ENCODE peak calls at places on chromosome 17, in eight cellular contexts. S, X, I, Q, V, T, W and Z are unnamed samples.

GRCh38 chr17:2207815-2208515 is 95.6 kb downstream of the SMG6 start:
- DNase-seq in S (no peak), X (no peak), I (no peak), Q (no peak), V (no peak), T (no peak), W (no peak), Z (no peak)

GRCh38 chr17:72119963-72120877 is 600 bp upstream of the SOX9 start:
- DNase-seq in S (peak), X (peak), I (no peak), Q (peak), V (no peak), T (peak), W (peak), Z (no peak)

GRCh38 chr17:67570797-67571196 is 146.9 kb upstream of the NOL11 start:
- DNase-seq in S (no peak), X (no peak), I (no peak), Q (no peak), V (no peak), T (no peak), W (no peak), Z (no peak)

GRCh38 chr17:74442670-74443515 is 11.0 kb downstream of the GPRC5C start:
- DNase-seq in S (peak), X (peak), I (no peak), Q (no peak), V (no peak), T (peak), W (peak), Z (peak)

GRCh38 chr17:59365383-59365981 is 34.0 kb downstream of the YPEL2 start:
- DNase-seq in S (peak), X (no peak), I (peak), Q (no peak), V (peak), T (no peak), W (peak), Z (no peak)

GRCh38 chr17:72121164-72122001 is 563 bp downstream of the SOX9 start:
- DNase-seq in S (peak), X (peak), I (no peak), Q (peak), V (no peak), T (peak), W (peak), Z (no peak)

GRCh38 chr17:71251936-71252335 is 868.9 kb upstream of the SOX9 start:
- DNase-seq in S (no peak), X (no peak), I (no peak), Q (no peak), V (no peak), T (peak), W (no peak), Z (no peak)

GRCh38 chr17:75693500-75694481 is 26.7 kb downstream of the SAP30BP start:
- DNase-seq in S (peak), X (peak), I (peak), Q (peak), V (no peak), T (peak), W (peak), Z (peak)

GRCh38 chr17:79338589-79338988 is 264.0 kb downstream of the ENGASE start:
- DNase-seq in S (no peak), X (peak), I (no peak), Q (peak), V (no peak), T (no peak), W (no peak), Z (no peak)

GRCh38 chr17:12987120-12987519 is 30.7 kb downstream of the ELAC2 start:
- DNase-seq in S (no peak), X (no peak), I (no peak), Q (no peak), V (no peak), T (no peak), W (peak), Z (no peak)

GRCh38 chr17:3020381-3020780 is 43.0 kb downstream of the OR1D5 start:
- DNase-seq in S (no peak), X (no peak), I (no peak), Q (no peak), V (no peak), T (no peak), W (no peak), Z (no peak)

GRCh38 chr17:28367641-28368305 is 2.3 kb downstream of the VTN start:
- DNase-seq in S (peak), X (no peak), I (no peak), Q (no peak), V (no peak), T (no peak), W (no peak), Z (no peak)

GRCh38 chr17:33050611-33051140 is 59.0 kb downstream of the SPACA3 start:
- DNase-seq in S (no peak), X (no peak), I (no peak), Q (no peak), V (no peak), T (no peak), W (peak), Z (no peak)

GRCh38 chr17:82931696-82932060 is 91.9 kb upstream of the ZNF750 start:
- DNase-seq in S (no peak), X (peak), I (no peak), Q (peak), V (no peak), T (peak), W (no peak), Z (peak)

GRCh38 chr17:29760279-29760721 is 137.6 kb upstream of the CORO6 start:
- DNase-seq in S (peak), X (peak), I (no peak), Q (peak), V (peak), T (peak), W (no peak), Z (no peak)

GRCh38 chr17:75404223-75404738 is 1.2 kb downstream of the GRB2 start:
- DNase-seq in S (peak), X (peak), I (no peak), Q (peak), V (peak), T (peak), W (peak), Z (peak)

GRCh38 chr17:65394811-65395472 is 166.5 kb downstream of the AXIN2 start:
- DNase-seq in S (no peak), X (no peak), I (no peak), Q (no peak), V (no peak), T (no peak), W (no peak), Z (no peak)

GRCh38 chr17:1460233-1460632 is 4.2 kb upstream of the CRK start:
- DNase-seq in S (peak), X (peak), I (no peak), Q (no peak), V (no peak), T (no peak), W (no peak), Z (peak)

GRCh38 chr17:3935140-3935542 is 18.9 kb upstream of the P2RX1 start:
- DNase-seq in S (peak), X (peak), I (peak), Q (peak), V (no peak), T (peak), W (peak), Z (no peak)

GRCh38 chr17:66040402-66040801 is 151.5 kb downstream of the CEP112 start:
- DNase-seq in S (no peak), X (no peak), I (no peak), Q (no peak), V (no peak), T (no peak), W (peak), Z (no peak)

GRCh38 chr17:75475851-75476250 is 19.4 kb downstream of the TMEM94 start:
- DNase-seq in S (no peak), X (no peak), I (no peak), Q (peak), V (no peak), T (peak), W (peak), Z (no peak)

GRCh38 chr17:56217921-56218320 is 64.6 kb downstream of the ANKFN1 start:
- DNase-seq in S (no peak), X (no peak), I (no peak), Q (no peak), V (no peak), T (no peak), W (no peak), Z (no peak)

GRCh38 chr17:57009737-57010445 is 32.0 kb downstream of the SCPEP1 start:
- DNase-seq in S (peak), X (peak), I (peak), Q (peak), V (peak), T (peak), W (peak), Z (no peak)

GRCh38 chr17:9842057-9842758 is 16.5 kb downstream of the GLP2R start:
- DNase-seq in S (peak), X (no peak), I (no peak), Q (peak), V (no peak), T (peak), W (peak), Z (peak)

GRCh38 chr17:19304209-19304608 is 58.3 kb downstream of the B9D1 start:
- DNase-seq in S (peak), X (no peak), I (no peak), Q (peak), V (no peak), T (peak), W (peak), Z (peak)

GRCh38 chr17:51999654-52000053 is 158.9 kb downstream of the CA10 start:
- DNase-seq in S (no peak), X (no peak), I (no peak), Q (no peak), V (no peak), T (no peak), W (no peak), Z (no peak)

GRCh38 chr17:38353668-38354067 is 2.0 kb downstream of the SOCS7 start:
- DNase-seq in S (no peak), X (no peak), I (no peak), Q (no peak), V (no peak), T (no peak), W (no peak), Z (no peak)
- H3K27ac ChIP-seq in S (no peak), X (peak), I (no peak), Q (no peak), V (no peak), T (no peak), W (no peak), Z (no peak)

DNA sequence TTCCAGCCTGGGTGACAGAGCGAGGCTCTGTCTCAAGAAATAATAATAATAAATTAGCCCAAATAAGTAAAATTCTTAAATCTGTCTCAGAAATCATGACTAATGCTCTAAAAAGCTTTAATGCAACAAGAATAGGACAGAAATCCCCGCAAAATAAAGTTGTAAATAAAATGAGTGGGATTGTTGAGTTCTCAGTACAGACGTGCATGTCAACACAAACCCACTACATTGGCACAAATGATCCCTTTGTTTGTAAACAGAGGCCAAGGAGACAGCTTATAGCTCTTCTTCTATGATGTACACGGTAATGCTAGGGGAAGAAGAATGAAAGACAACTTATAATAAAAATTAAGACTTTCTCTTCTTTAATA is 6.0 kb downstream of the STAT5B start:
- DNase-seq in S (no peak), X (no peak), I (no peak), Q (no peak), V (no peak), T (no peak), W (no peak), Z (no peak)
- H3K27ac ChIP-seq in S (no peak), X (no peak), I (no peak), Q (no peak), V (no peak), T (no peak), W (no peak), Z (no peak)

GRCh38 chr17:31506517-31506916 is 115.0 kb downstream of the RAB11FIP4 start:
- DNase-seq in S (no peak), X (no peak), I (no peak), Q (no peak), V (no peak), T (no peak), W (no peak), Z (no peak)

GRCh38 chr17:31509095-31509804 is 117.8 kb downstream of the RAB11FIP4 start:
- DNase-seq in S (no peak), X (no peak), I (no peak), Q (no peak), V (no peak), T (no peak), W (no peak), Z (no peak)

GRCh38 chr17:31510273-31511175 is 119.0 kb downstream of the RAB11FIP4 start:
- DNase-seq in S (no peak), X (no peak), I (no peak), Q (peak), V (no peak), T (no peak), W (no peak), Z (peak)

GRCh38 chr17:31509805-31510177 is 118.3 kb downstream of the RAB11FIP4 start:
- DNase-seq in S (no peak), X (no peak), I (no peak), Q (no peak), V (no peak), T (no peak), W (no peak), Z (no peak)

GRCh38 chr17:31508310-31509094 is 117.0 kb downstream of the RAB11FIP4 start:
- DNase-seq in S (no peak), X (no peak), I (no peak), Q (peak), V (peak), T (no peak), W (peak), Z (no peak)
- H3K27ac ChIP-seq in S (peak), X (no peak), I (no peak), Q (no peak), V (peak), T (no peak), W (no peak), Z (no peak)

GRCh38 chr17:27246537-27246936 is 47.4 kb upstream of the WSB1 start:
- DNase-seq in S (no peak), X (no peak), I (no peak), Q (no peak), V (no peak), T (no peak), W (no peak), Z (no peak)

GRCh38 chr17:27245230-27245696 is 48.7 kb upstream of the WSB1 start:
- DNase-seq in S (peak), X (peak), I (peak), Q (peak), V (peak), T (peak), W (peak), Z (peak)

GRCh38 chr17:27244019-27244418 is 49.9 kb upstream of the WSB1 start:
- DNase-seq in S (no peak), X (no peak), I (no peak), Q (no peak), V (no peak), T (no peak), W (no peak), Z (no peak)

GRCh38 chr17:27242951-27243350 is 51.0 kb upstream of the WSB1 start:
- DNase-seq in S (no peak), X (no peak), I (no peak), Q (no peak), V (no peak), T (no peak), W (no peak), Z (no peak)

GRCh38 chr17:27244481-27245223 is 49.3 kb upstream of the WSB1 start:
- DNase-seq in S (peak), X (peak), I (no peak), Q (peak), V (no peak), T (peak), W (peak), Z (peak)
- H3K27ac ChIP-seq in S (peak), X (peak), I (no peak), Q (peak), V (no peak), T (peak), W (no peak), Z (peak)

GRCh38 chr17:63447688-63448005 is 1.5 kb upstream of the CYB561 start:
- DNase-seq in S (no peak), X (no peak), I (no peak), Q (no peak), V (no peak), T (no peak), W (no peak), Z (no peak)

GRCh38 chr17:63446218-63446980 is at the start of gene CYB561:
- DNase-seq in S (peak), X (peak), I (peak), Q (peak), V (peak), T (peak), W (no peak), Z (no peak)

GRCh38 chr17:63445571-63446217 is 412 bp downstream of the CYB561 start:
- DNase-seq in S (peak), X (peak), I (no peak), Q (no peak), V (peak), T (no peak), W (peak), Z (no peak)

GRCh38 chr17:63448655-63449054 is 2.5 kb upstream of the CYB561 start:
- DNase-seq in S (no peak), X (no peak), I (no peak), Q (no peak), V (no peak), T (no peak), W (no peak), Z (no peak)

DNA sequence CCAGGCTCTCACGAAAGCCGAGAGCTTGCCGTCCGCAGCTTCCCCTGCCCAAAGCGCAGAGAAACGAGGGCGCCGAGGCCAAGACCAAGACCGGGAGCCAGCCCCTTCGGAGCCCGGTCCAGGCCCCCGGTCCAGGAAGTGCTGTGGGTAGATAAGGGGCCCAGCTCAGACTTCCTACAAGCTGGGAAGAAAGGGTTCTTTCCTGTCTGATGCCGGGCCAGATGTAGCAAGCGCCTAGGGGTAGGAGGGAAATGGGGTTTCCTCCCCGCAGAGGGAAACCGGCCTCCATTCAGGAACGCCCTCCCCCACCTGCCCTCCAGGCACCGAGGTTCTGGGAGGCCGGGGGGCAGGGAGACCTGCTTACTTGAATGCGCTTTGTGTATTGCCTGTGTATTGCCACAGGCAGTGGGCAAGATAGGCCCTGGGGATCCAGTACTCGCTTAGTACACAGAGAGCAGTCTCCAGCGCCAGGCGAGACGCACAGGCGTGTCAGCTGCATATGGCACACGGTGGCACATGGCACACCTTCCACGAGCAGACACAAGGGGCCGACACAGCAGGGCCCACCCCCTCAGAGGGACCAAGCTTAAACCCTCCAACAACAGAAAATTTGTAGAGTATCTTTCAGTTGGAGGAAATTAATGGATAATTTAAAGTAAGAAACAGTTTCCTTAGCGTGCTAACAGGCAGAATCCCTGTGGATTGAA is 1.0 kb upstream of the CYB561 start:
- DNase-seq in S (no peak), X (no peak), I (no peak), Q (no peak), V (peak), T (no peak), W (peak), Z (no peak)
- H3K27ac ChIP-seq in S (peak), X (peak), I (no peak), Q (no peak), V (peak), T (no peak), W (peak), Z (peak)

DNA sequence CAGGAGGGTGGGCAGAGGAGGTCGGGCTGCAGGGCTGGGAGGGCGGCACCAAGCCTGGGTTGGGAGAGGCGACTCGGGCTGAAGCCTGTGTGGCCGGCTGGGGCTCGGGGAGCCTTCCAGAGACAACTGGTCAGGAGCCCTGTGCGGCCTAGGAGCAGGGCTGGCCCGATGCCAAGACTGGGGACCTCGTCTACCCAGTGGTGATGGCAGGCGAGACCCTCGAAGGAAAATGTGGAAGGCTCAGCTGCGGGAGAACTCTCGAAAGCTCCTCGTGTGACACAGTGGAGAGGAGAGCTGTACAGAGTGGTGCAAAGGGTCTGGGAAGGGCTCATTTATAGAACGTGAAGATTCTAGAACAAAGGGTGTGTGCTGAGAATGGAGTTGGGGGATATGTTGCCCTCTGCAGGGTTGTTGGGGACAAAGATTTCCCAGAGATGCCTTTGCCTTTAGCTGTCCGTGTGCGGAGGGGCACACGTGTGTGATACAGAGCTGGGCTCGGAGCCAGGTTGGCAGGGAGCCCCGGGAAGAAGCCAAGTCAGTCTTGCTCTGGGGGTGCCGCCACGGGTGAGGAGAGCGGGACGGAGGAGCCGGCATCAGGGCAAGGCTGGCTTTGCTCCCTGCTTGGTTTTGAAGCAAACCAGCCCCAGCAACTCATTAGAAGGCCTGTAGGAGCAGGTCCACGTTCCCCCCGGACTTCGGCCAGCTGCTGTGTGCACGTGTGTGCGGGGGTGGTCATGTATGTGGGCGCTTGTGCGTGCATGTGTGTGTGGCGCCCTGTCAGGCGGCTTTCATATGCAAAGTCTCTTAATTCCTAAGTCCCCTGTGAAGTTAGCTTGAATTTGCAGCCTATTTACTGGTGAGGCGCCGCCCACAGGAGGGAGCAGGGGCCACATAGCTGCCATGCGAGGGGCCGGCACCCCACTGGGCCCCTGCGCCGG is 132.4 kb upstream of the CHMP6 start:
- DNase-seq in S (peak), X (peak), I (no peak), Q (peak), V (no peak), T (peak), W (peak), Z (peak)
- H3K27ac ChIP-seq in S (peak), X (peak), I (no peak), Q (peak), V (no peak), T (peak), W (peak), Z (peak)

GRCh38 chr17:39000021-39000601 is 32.9 kb upstream of the FBXO47 start:
- DNase-seq in S (no peak), X (no peak), I (no peak), Q (peak), V (no peak), T (no peak), W (no peak), Z (no peak)

GRCh38 chr17:39008633-39009032 is 41.4 kb upstream of the FBXO47 start:
- DNase-seq in S (no peak), X (no peak), I (no peak), Q (no peak), V (no peak), T (no peak), W (no peak), Z (no peak)

GRCh38 chr17:39001703-39002637 is 34.8 kb upstream of the FBXO47 start:
- DNase-seq in S (no peak), X (peak), I (no peak), Q (peak), V (no peak), T (peak), W (peak), Z (peak)

GRCh38 chr17:39002991-39003715 is 36.0 kb upstream of the FBXO47 start:
- DNase-seq in S (no peak), X (no peak), I (no peak), Q (no peak), V (peak), T (peak), W (no peak), Z (peak)
- H3K27ac ChIP-seq in S (no peak), X (no peak), I (no peak), Q (no peak), V (no peak), T (peak), W (no peak), Z (peak)

GRCh38 chr17:17771498-17772201 is 65.1 kb downstream of the SREBF1 start:
- DNase-seq in S (no peak), X (no peak), I (no peak), Q (no peak), V (no peak), T (no peak), W (no peak), Z (no peak)
- H3K27ac ChIP-seq in S (peak), X (peak), I (no peak), Q (no peak), V (no peak), T (no peak), W (no peak), Z (no peak)

GRCh38 chr17:6147054-6147453 is 76.9 kb downstream of the WSCD1 start:
- DNase-seq in S (no peak), X (no peak), I (no peak), Q (no peak), V (no peak), T (no peak), W (peak), Z (no peak)
- H3K27ac ChIP-seq in S (no peak), X (no peak), I (no peak), Q (no peak), V (no peak), T (no peak), W (no peak), Z (no peak)